ENCODE peak calls at places on chromosomes 16 and 17, in eight cellular contexts. F is astrocyte of the spinal cord; Q is stimulated activated CD8-positive, alpha-beta memory T cell treated with anti-CD3 and anti-CD28 coated beads, Interleukin-12 subunit alpha, Interleukin-12 subunit beta, amount 100 ng/mL, for 4 hours; G is left ventricle myocardium inferior; P is fibroblast of lung; X is ascending aorta; V is stimulated activated CD4-positive, alpha-beta T cell treated with anti-CD3 and anti-CD28 coated beads, Interleukin-1b, Interleukin-23, amount 100 ng/mL, for 48 hours; M is activated T-cell treated with anti-CD3 and anti-CD28 coated beads, Interleukin-2, amount 50 U/mL, for 72 hours. K is an unnamed sample.

GRCh38 chr16:88727871-88728270 is 21.6 kb downstream of the CTU2 start:
- DNase-seq in G (peak; percentile 46), Q (no peak), F (peak; percentile 70), M (no peak), P (no peak), X (no peak), V (no peak), K (no peak)

GRCh38 chr16:75216127-75216526 is 2.7 kb upstream of the CTRB1 start:
- DNase-seq in M (no peak), V (no peak), X (no peak), F (peak; percentile 35), Q (no peak), P (no peak), G (no peak), K (no peak)

GRCh38 chr17:307741-308507 is 44.7 kb downstream of the RPH3AL start:
- DNase-seq in V (no peak), F (no peak), M (no peak), P (no peak), Q (no peak), G (peak; percentile 67), X (no peak), K (peak; percentile 23)

GRCh38 chr16:78462261-78463208 is 363.1 kb downstream of the WWOX start:
- DNase-seq in X (no peak), V (no peak), Q (no peak), F (no peak), G (no peak), P (no peak), M (no peak), K (no peak)

GRCh38 chr16:86502856-86503748 is 7.2 kb upstream of the FOXF1 start:
- DNase-seq in G (no peak), V (no peak), M (no peak), F (no peak), Q (no peak), X (no peak), P (peak; percentile 48), K (peak; percentile 66)

GRCh38 chr16:72025404-72026114 is 17.0 kb downstream of the DHODH start:
- DNase-seq in Q (no peak), M (no peak), F (no peak), P (no peak), V (no peak), X (no peak), G (no peak), K (no peak)

GRCh38 chr16:54936979-54937672 is 6.5 kb downstream of the IRX5 start:
- DNase-seq in G (no peak), P (no peak), Q (no peak), M (peak; percentile 45), X (no peak), V (no peak), F (peak; percentile 74), K (peak; percentile 82)

GRCh38 chr17:66343531-66344078 is 41.2 kb downstream of the PRKCA start:
- DNase-seq in X (no peak), M (no peak), G (no peak), F (no peak), V (no peak), Q (no peak), P (no peak), K (peak; percentile 38)

GRCh38 chr17:47705536-47706481 is 11.8 kb downstream of the TBKBP1 start:
- DNase-seq in G (no peak), V (peak; percentile 69), X (no peak), F (no peak), Q (no peak), P (no peak), M (peak; percentile 77), K (no peak)

K was measured in foreskin fibroblast.